ENCODE peak calls at places on chromosomes 12 and 14, in six cellular contexts. One of them, this sample, is unnamed. For H3K4me1, the result is how much of the 10 kb centered on the place peaks cover.

GRCh38 chr12:22473212-22473611 is 71.1 kb downstream of the C2CD5 start:
- DNase-seq in fibroblast of lung: no peak
- DNase-seq in lung: no peak
- DNase-seq in A673: no peak
- DNase-seq in tibial artery: no peak
- DNase-seq in K562: no peak
- DNase-seq in this sample: no peak

GRCh38 chr12:49920241-49920914 is 16.7 kb upstream of the FAIM2 start:
- DNase-seq in tibial artery: peak
- DNase-seq in fibroblast of lung: peak
- DNase-seq in lung: no peak
- DNase-seq in A673: no peak
- DNase-seq in K562: no peak
- DNase-seq in this sample: no peak

GRCh38 chr14:87233806-87234384 is 759.1 kb downstream of the GALC start:
- DNase-seq in A673: no peak
- DNase-seq in K562: no peak
- DNase-seq in fibroblast of lung: no peak
- DNase-seq in tibial artery: no peak
- DNase-seq in lung: no peak
- DNase-seq in this sample: no peak

GRCh38 chr12:81610955-81611889 is 147.9 kb downstream of the PPFIA2 start:
- DNase-seq in tibial artery: no peak
- DNase-seq in fibroblast of lung: no peak
- DNase-seq in K562: no peak
- DNase-seq in lung: no peak
- DNase-seq in A673: peak
- DNase-seq in this sample: no peak

GRCh38 chr12:103806807-103807206 is 34.2 kb downstream of the NT5DC3 start:
- DNase-seq in fibroblast of lung: peak
- DNase-seq in K562: peak
- DNase-seq in lung: no peak
- DNase-seq in A673: no peak
- DNase-seq in tibial artery: no peak
- DNase-seq in this sample: no peak

GRCh38 chr12:58171914-58172313 is 230.5 kb downstream of the ATP23 start:
- DNase-seq in fibroblast of lung: peak
- DNase-seq in tibial artery: no peak
- DNase-seq in A673: no peak
- DNase-seq in K562: no peak
- DNase-seq in lung: no peak
- DNase-seq in this sample: no peak

GRCh38 chr12:3224530-3224903 is 147.3 kb downstream of the TSPAN9 start:
- DNase-seq in A673: no peak
- DNase-seq in K562: no peak
- DNase-seq in fibroblast of lung: no peak
- DNase-seq in tibial artery: no peak
- DNase-seq in lung: no peak
- DNase-seq in this sample: no peak

GRCh38 chr14:67265131-67265530 is 23.9 kb downstream of the PALS1 start:
- DNase-seq in fibroblast of lung: peak
- DNase-seq in K562: no peak
- DNase-seq in tibial artery: no peak
- DNase-seq in lung: no peak
- DNase-seq in A673: no peak
- DNase-seq in this sample: no peak

GRCh38 chr14:101707863-101708620 is 53.5 kb upstream of the PPP2R5C start:
- DNase-seq in fibroblast of lung: no peak
- DNase-seq in tibial artery: no peak
- DNase-seq in A673: no peak
- DNase-seq in K562: no peak
- DNase-seq in lung: peak
- DNase-seq in this sample: no peak

GRCh38 chr12:34301251-34302130 is 279.2 kb downstream of the ALG10 start:
- DNase-seq in K562: no peak
- DNase-seq in lung: no peak
- DNase-seq in A673: no peak
- DNase-seq in tibial artery: no peak
- DNase-seq in fibroblast of lung: no peak
- DNase-seq in this sample: peak

GRCh38 chr12:130796985-130797686 is 41.9 kb downstream of the STX2 start:
- DNase-seq in K562: no peak
- DNase-seq in fibroblast of lung: no peak
- DNase-seq in lung: no peak
- DNase-seq in tibial artery: no peak
- DNase-seq in A673: no peak
- DNase-seq in this sample: no peak

GRCh38 chr12:111596985-111597730 is 2.0 kb downstream of the ATXN2 start:
- DNase-seq in K562: peak
- DNase-seq in fibroblast of lung: peak
- DNase-seq in A673: peak
- DNase-seq in tibial artery: peak
- DNase-seq in lung: peak
- DNase-seq in this sample: peak

GRCh38 chr14:77746064-77746463 is 14.9 kb downstream of the SNW1 start:
- DNase-seq in A673: no peak
- DNase-seq in tibial artery: no peak
- DNase-seq in fibroblast of lung: no peak
- DNase-seq in K562: no peak
- DNase-seq in lung: no peak
- DNase-seq in this sample: no peak

GRCh38 chr12:46219892-46220655 is 48.8 kb downstream of the SLC38A1 start:
- DNase-seq in lung: no peak
- DNase-seq in A673: peak
- DNase-seq in fibroblast of lung: peak
- DNase-seq in tibial artery: no peak
- DNase-seq in K562: peak
- DNase-seq in this sample: peak

GRCh38 chr12:29640589-29641345 is 143.0 kb downstream of the TMTC1 start:
- DNase-seq in fibroblast of lung: peak
- DNase-seq in lung: no peak
- DNase-seq in tibial artery: no peak
- DNase-seq in K562: peak
- DNase-seq in A673: no peak
- DNase-seq in this sample: no peak

GRCh38 chr14:91327661-91328312 is 83.3 kb upstream of the GPR68 start:
- DNase-seq in lung: no peak
- DNase-seq in K562: no peak
- DNase-seq in tibial artery: no peak
- DNase-seq in A673: no peak
- DNase-seq in fibroblast of lung: no peak
- DNase-seq in this sample: peak

GRCh38 chr12:89163918-89164317 is 188.4 kb downstream of the DUSP6 start:
- DNase-seq in fibroblast of lung: no peak
- DNase-seq in A673: no peak
- DNase-seq in tibial artery: no peak
- DNase-seq in K562: no peak
- DNase-seq in lung: no peak
- DNase-seq in this sample: no peak

GRCh38 chr12:712172-712863 is 40.1 kb upstream of the WNK1 start:
- DNase-seq in fibroblast of lung: peak
- DNase-seq in K562: no peak
- DNase-seq in A673: no peak
- DNase-seq in tibial artery: no peak
- DNase-seq in lung: no peak
- DNase-seq in this sample: no peak

GRCh38 chr12:59833408-59833807 is 237.6 kb downstream of the SLC16A7 start:
- DNase-seq in tibial artery: no peak
- DNase-seq in lung: no peak
- DNase-seq in fibroblast of lung: no peak
- DNase-seq in A673: no peak
- DNase-seq in K562: no peak
- DNase-seq in this sample: no peak

GRCh38 chr14:82313889-82314288 is 780.2 kb upstream of the SEL1L start:
- DNase-seq in tibial artery: no peak
- DNase-seq in K562: no peak
- DNase-seq in A673: no peak
- DNase-seq in lung: no peak
- DNase-seq in fibroblast of lung: no peak
- DNase-seq in this sample: no peak

GRCh38 chr12:62530596-62530995 is 64.0 kb downstream of the MON2 start:
- DNase-seq in K562: no peak
- DNase-seq in tibial artery: no peak
- DNase-seq in lung: no peak
- DNase-seq in A673: no peak
- DNase-seq in fibroblast of lung: peak
- DNase-seq in this sample: no peak

GRCh38 chr12:65930114-65930828 is 106.0 kb downstream of the HMGA2 start:
- DNase-seq in lung: no peak
- DNase-seq in K562: no peak
- DNase-seq in A673: peak
- DNase-seq in fibroblast of lung: no peak
- DNase-seq in tibial artery: no peak
- DNase-seq in this sample: no peak

GRCh38 chr14:77063581-77064289 is 34.3 kb upstream of the CIPC start:
- DNase-seq in lung: no peak
- DNase-seq in tibial artery: no peak
- DNase-seq in K562: no peak
- DNase-seq in A673: no peak
- DNase-seq in fibroblast of lung: no peak
- DNase-seq in this sample: no peak

GRCh38 chr12:108193922-108194321 is 64.8 kb downstream of the WSCD2 start:
- DNase-seq in fibroblast of lung: no peak
- DNase-seq in lung: peak
- DNase-seq in K562: peak
- DNase-seq in A673: peak
- DNase-seq in tibial artery: no peak
- DNase-seq in this sample: no peak

GRCh38 chr12:91562476-91562875 is 379.9 kb upstream of the DCN start:
- DNase-seq in tibial artery: no peak
- DNase-seq in A673: no peak
- DNase-seq in K562: no peak
- DNase-seq in fibroblast of lung: no peak
- DNase-seq in lung: no peak
- DNase-seq in this sample: no peak

GRCh38 chr12:12668005-12668404 is 28.0 kb downstream of the GPR19 start:
- DNase-seq in K562: no peak
- DNase-seq in tibial artery: no peak
- DNase-seq in fibroblast of lung: no peak
- DNase-seq in lung: no peak
- DNase-seq in A673: no peak
- DNase-seq in this sample: no peak

GRCh38 chr14:30211326-30211725 is 283.7 kb upstream of the PRKD1 start:
- DNase-seq in tibial artery: no peak
- DNase-seq in K562: no peak
- DNase-seq in lung: no peak
- DNase-seq in A673: no peak
- DNase-seq in fibroblast of lung: peak
- DNase-seq in this sample: no peak

GRCh38 chr12:32039917-32040575 is 66.6 kb upstream of the BICD1 start:
- DNase-seq in lung: no peak
- DNase-seq in tibial artery: no peak
- DNase-seq in fibroblast of lung: no peak
- DNase-seq in K562: peak
- DNase-seq in A673: no peak
- DNase-seq in this sample: no peak

GRCh38 chr14:81471062-81471461 is 62.6 kb downstream of the SEL1L start:
- DNase-seq in K562: no peak
- DNase-seq in A673: no peak
- DNase-seq in tibial artery: no peak
- DNase-seq in lung: no peak
- DNase-seq in fibroblast of lung: no peak
- DNase-seq in this sample: no peak

DNA sequence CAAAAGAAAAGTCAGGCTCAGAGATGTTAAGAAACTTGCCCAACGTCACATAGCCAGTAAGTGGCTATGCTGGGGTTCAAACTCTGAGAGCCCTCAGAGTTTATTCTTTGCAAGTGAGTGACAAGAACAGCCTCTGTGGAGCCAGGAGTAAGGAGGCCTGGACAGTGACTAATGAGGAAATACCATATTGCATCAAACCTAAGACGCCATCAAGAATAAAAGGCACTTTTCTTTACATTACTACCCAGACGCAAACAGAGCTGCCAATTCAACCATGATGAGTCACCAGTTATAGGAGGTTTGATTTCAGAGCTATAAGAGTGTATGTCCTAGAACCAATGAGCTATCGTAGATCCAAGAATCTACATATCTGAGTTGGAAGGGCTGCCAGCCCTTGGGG is 9.4 kb downstream of the TNFRSF1A start:
- DNase-seq in fibroblast of lung: peak
- DNase-seq in K562: no peak
- DNase-seq in lung: no peak
- DNase-seq in tibial artery: no peak
- DNase-seq in A673: peak
- DNase-seq in this sample: no peak
- H3K4me1 ChIP-seq in fibroblast of lung: under half
- H3K4me1 ChIP-seq in K562: under half
- H3K4me1 ChIP-seq in lung: under half
- H3K4me1 ChIP-seq in tibial artery: under half
- H3K4me1 ChIP-seq in A673: under half
- H3K4me1 ChIP-seq in this sample: half or more

DNA sequence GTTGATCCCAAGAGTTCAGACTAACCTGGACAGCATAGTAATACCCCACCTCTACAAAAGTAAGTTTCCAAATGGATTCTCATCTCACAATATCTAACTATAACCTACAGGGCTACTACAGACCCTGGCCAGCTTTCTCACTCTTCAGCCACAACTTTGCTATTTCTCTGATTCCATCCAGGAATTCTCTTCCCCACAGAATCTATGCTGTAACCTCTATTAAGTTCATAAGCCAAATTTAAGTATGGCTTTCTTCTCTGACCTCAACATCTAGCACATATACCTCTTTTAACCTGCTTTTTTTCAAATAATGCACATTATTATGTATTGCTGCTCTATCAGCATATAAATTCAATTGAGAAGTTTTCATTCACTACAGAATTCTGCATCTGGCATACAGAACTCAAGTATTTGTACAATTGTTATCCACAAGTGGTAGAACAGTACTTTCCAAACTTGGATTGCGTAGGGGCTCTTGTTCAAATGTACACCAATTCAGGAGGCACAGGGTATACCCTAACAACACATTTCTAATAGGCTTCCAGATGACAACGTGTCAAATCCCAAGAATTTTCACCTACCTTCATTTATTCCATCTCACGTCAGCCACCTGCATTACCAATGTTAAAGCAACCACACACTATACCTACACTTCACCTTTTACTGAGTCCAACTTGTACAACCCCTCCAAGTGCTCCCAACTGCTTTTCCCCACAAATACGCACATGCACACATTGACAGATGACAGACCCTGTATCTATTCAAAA is 3.8 kb downstream of the RPS29 start:
- DNase-seq in lung: no peak
- DNase-seq in fibroblast of lung: no peak
- DNase-seq in A673: no peak
- DNase-seq in tibial artery: no peak
- DNase-seq in K562: no peak
- DNase-seq in this sample: no peak
- H3K4me3 ChIP-seq in lung: no peak
- H3K4me3 ChIP-seq in fibroblast of lung: no peak
- H3K4me3 ChIP-seq in A673: no peak
- H3K4me3 ChIP-seq in tibial artery: no peak
- H3K4me3 ChIP-seq in K562: peak
- H3K4me3 ChIP-seq in this sample: no peak

GRCh38 chr12:52127683-52128450 is 48.4 kb downstream of the SMIM41 start:
- DNase-seq in lung: no peak
- DNase-seq in tibial artery: no peak
- DNase-seq in K562: peak
- DNase-seq in A673: no peak
- DNase-seq in fibroblast of lung: no peak
- DNase-seq in this sample: no peak
- TF ChIP-seq CTCF in lung: no peak
- TF ChIP-seq CTCF in tibial artery: no peak
- TF ChIP-seq CTCF in K562: no peak
- TF ChIP-seq CTCF in A673: no peak
- TF ChIP-seq CTCF in fibroblast of lung: no peak
- TF ChIP-seq CTCF in this sample: no peak

GRCh38 chr14:59301354-59301753 is 112.9 kb downstream of the DAAM1 start:
- DNase-seq in A673: no peak
- DNase-seq in lung: no peak
- DNase-seq in tibial artery: no peak
- DNase-seq in K562: no peak
- DNase-seq in fibroblast of lung: no peak
- DNase-seq in this sample: peak
- H3K4me1 ChIP-seq in A673: under half
- H3K4me1 ChIP-seq in lung: under half
- H3K4me1 ChIP-seq in tibial artery: under half
- H3K4me1 ChIP-seq in K562: under half
- H3K4me1 ChIP-seq in fibroblast of lung: under half
- H3K4me1 ChIP-seq in this sample: under half